ENCODE peak calls at places on chromosome 15, in six cellular contexts. S is right lobe of liver, F is stomach, B is heart left ventricle, G is breast epithelium, H is A549. M is an unnamed sample. For H3K9me3, the result is how much of the 10 kb centered on the place peaks cover.

GRCh38 chr15:81304226-81304625 is 19.7 kb downstream of the STARD5 start:
- DNase-seq in S (no peak), F (no peak), B (no peak), G (no peak), H (no peak), M (peak)

GRCh38 chr15:51198701-51199253 is 104.1 kb upstream of the TNFAIP8L3 start:
- DNase-seq in S (no peak), F (no peak), B (no peak), G (no peak), H (no peak), M (no peak)

GRCh38 chr15:75578948-75579908 is at the start of gene PTPN9:
- DNase-seq in S (peak), F (peak), B (peak), G (peak), H (peak), M (peak)

GRCh38 chr15:39592500-39592899 is 11.6 kb downstream of the THBS1 start:
- DNase-seq in S (no peak), F (no peak), B (no peak), G (no peak), H (no peak), M (no peak)

GRCh38 chr15:68258684-68259083 is 18.9 kb upstream of the FEM1B start:
- DNase-seq in S (no peak), F (no peak), B (no peak), G (no peak), H (no peak), M (no peak)

GRCh38 chr15:100721758-100722550 is 119.6 kb downstream of the ASB7 start:
- DNase-seq in S (no peak), F (peak), B (no peak), G (peak), H (peak), M (peak)

GRCh38 chr15:37452498-37452897 is 352.1 kb upstream of the MEIS2 start:
- DNase-seq in S (no peak), F (no peak), B (no peak), G (no peak), H (no peak), M (no peak)

GRCh38 chr15:39177561-39177960 is 403.3 kb upstream of the THBS1 start:
- DNase-seq in S (no peak), F (no peak), B (no peak), G (no peak), H (no peak), M (no peak)

GRCh38 chr15:101221858-101222257 is 30.0 kb downstream of the CHSY1 start:
- DNase-seq in S (no peak), F (no peak), B (no peak), G (no peak), H (no peak), M (no peak)

GRCh38 chr15:60120100-60120499 is 116.0 kb downstream of the FOXB1 start:
- DNase-seq in S (no peak), F (no peak), B (no peak), G (no peak), H (no peak), M (no peak)

GRCh38 chr15:67820992-67821783 is 4.1 kb upstream of the SKOR1 start:
- DNase-seq in S (peak), F (peak), B (peak), G (no peak), H (no peak), M (no peak)

GRCh38 chr15:47551079-47551478 is 166.2 kb upstream of the SEMA6D start:
- DNase-seq in S (no peak), F (no peak), B (no peak), G (no peak), H (no peak), M (no peak)

GRCh38 chr15:77606142-77607034 is 26.3 kb downstream of the LINGO1 start:
- DNase-seq in S (no peak), F (no peak), B (no peak), G (no peak), H (no peak), M (no peak)

GRCh38 chr15:72809329-72809728 is 25.8 kb upstream of the ADPGK start:
- DNase-seq in S (no peak), F (no peak), B (no peak), G (no peak), H (no peak), M (no peak)

GRCh38 chr15:90160781-90161727 is 40.1 kb upstream of the SEMA4B start:
- DNase-seq in S (peak), F (peak), B (no peak), G (peak), H (no peak), M (no peak)

GRCh38 chr15:65172531-65172930 is 12.6 kb downstream of the CLPX start:
- DNase-seq in S (no peak), F (no peak), B (no peak), G (no peak), H (no peak), M (no peak)

GRCh38 chr15:28944286-28944685 is 58.5 kb downstream of the APBA2 start:
- DNase-seq in S (no peak), F (peak), B (no peak), G (no peak), H (no peak), M (no peak)

GRCh38 chr15:69852482-69853275 is 245.0 kb downstream of the TLE3 start:
- DNase-seq in S (no peak), F (no peak), B (no peak), G (no peak), H (no peak), M (no peak)

GRCh38 chr15:75597667-75598341 is 18.7 kb upstream of the PTPN9 start:
- DNase-seq in S (no peak), F (peak), B (no peak), G (no peak), H (peak), M (no peak)

GRCh38 chr15:81024265-81024875 is 23.6 kb downstream of the TLNRD1 start:
- DNase-seq in S (no peak), F (no peak), B (no peak), G (no peak), H (no peak), M (no peak)

GRCh38 chr15:70783610-70784021 is 20.3 kb upstream of the UACA start:
- DNase-seq in S (no peak), F (peak), B (no peak), G (no peak), H (no peak), M (no peak)

GRCh38 chr15:46091860-46092450 is 457.1 kb downstream of the SQOR start:
- DNase-seq in S (no peak), F (no peak), B (no peak), G (no peak), H (peak), M (no peak)

GRCh38 chr15:69896606-69897005 is 201.1 kb downstream of the TLE3 start:
- DNase-seq in S (no peak), F (no peak), B (no peak), G (no peak), H (no peak), M (no peak)

GRCh38 chr15:67067161-67067853 is 1.9 kb downstream of the SMAD3 start:
- DNase-seq in S (no peak), F (no peak), B (no peak), G (no peak), H (no peak), M (no peak)

GRCh38 chr15:79009388-79009787 is 64.5 kb upstream of the CTSH start:
- DNase-seq in S (no peak), F (no peak), B (peak), G (no peak), H (no peak), M (no peak)

GRCh38 chr15:60128000-60128376 is 123.9 kb downstream of the FOXB1 start:
- DNase-seq in S (no peak), F (no peak), B (no peak), G (no peak), H (no peak), M (no peak)

GRCh38 chr15:51227967-51228783 is 110.2 kb downstream of the CYP19A1 start:
- DNase-seq in S (no peak), F (no peak), B (no peak), G (no peak), H (peak), M (no peak)

GRCh38 chr15:80615783-80616391 is 79.2 kb upstream of the ABHD17C start:
- DNase-seq in S (peak), F (peak), B (peak), G (peak), H (no peak), M (peak)

GRCh38 chr15:70094690-70095311 is 2.9 kb downstream of the TLE3 start:
- DNase-seq in S (no peak), F (no peak), B (no peak), G (no peak), H (no peak), M (no peak)

GRCh38 chr15:74983725-74984231 is 11.6 kb upstream of the SCAMP5 start:
- DNase-seq in S (no peak), F (no peak), B (no peak), G (no peak), H (peak), M (no peak)

GRCh38 chr15:28962851-28963710 is 77.3 kb downstream of the APBA2 start:
- DNase-seq in S (no peak), F (no peak), B (no peak), G (no peak), H (no peak), M (no peak)

GRCh38 chr15:72782993-72783562 is 480 bp downstream of the ADPGK start:
- DNase-seq in S (peak), F (peak), B (no peak), G (peak), H (no peak), M (peak)

GRCh38 chr15:96336643-96337353 is 6.3 kb downstream of the NR2F2 start:
- DNase-seq in S (no peak), F (no peak), B (no peak), G (peak), H (no peak), M (no peak)

GRCh38 chr15:93382196-93382820 is 293.3 kb upstream of the RGMA start:
- DNase-seq in S (no peak), F (peak), B (no peak), G (no peak), H (no peak), M (no peak)

GRCh38 chr15:68640791-68641331 is 62.1 kb downstream of the CORO2B start:
- DNase-seq in S (no peak), F (no peak), B (no peak), G (peak), H (no peak), M (no peak)

GRCh38 chr15:80404719-80405553 is 754 bp downstream of the ARNT2 start:
- DNase-seq in S (no peak), F (no peak), B (no peak), G (no peak), H (peak), M (no peak)

GRCh38 chr15:23797747-23798157 is 110.6 kb upstream of the NDN start:
- DNase-seq in S (no peak), F (no peak), B (no peak), G (no peak), H (no peak), M (no peak)
- H3K9me3 ChIP-seq in S (under half), F (under half), B (under half), G (under half), H (under half), M (under half)

GRCh38 chr15:99704444-99704838 is 28.8 kb downstream of the LYSMD4 start:
- DNase-seq in S (no peak), F (no peak), B (no peak), G (no peak), H (peak), M (peak)
- TF ChIP-seq POLR2A in S (no peak), F (no peak), B (no peak), G (no peak), H (no peak), M (no peak)

GRCh38 chr15:63385911-63386531 is 4.4 kb upstream of the CA12 start:
- DNase-seq in S (no peak), F (no peak), B (no peak), G (no peak), H (no peak), M (no peak)
- H3K9me3 ChIP-seq in S (under half), F (under half), B (under half), G (under half), H (under half), M (under half)

GRCh38 chr15:88620995-88621772 is at the start of gene AEN:
- DNase-seq in S (peak), F (peak), B (peak), G (peak), H (peak), M (peak)
- TF ChIP-seq POLR2A in S (peak), F (no peak), B (no peak), G (no peak), H (peak), M (peak)

GRCh38 chr15:58490405-58491150 is 58.8 kb downstream of the LIPC start:
- DNase-seq in S (no peak), F (no peak), B (no peak), G (no peak), H (no peak), M (no peak)
- H3K9me3 ChIP-seq in S (under half), F (under half), B (under half), G (under half), H (under half), M (under half)

DNA sequence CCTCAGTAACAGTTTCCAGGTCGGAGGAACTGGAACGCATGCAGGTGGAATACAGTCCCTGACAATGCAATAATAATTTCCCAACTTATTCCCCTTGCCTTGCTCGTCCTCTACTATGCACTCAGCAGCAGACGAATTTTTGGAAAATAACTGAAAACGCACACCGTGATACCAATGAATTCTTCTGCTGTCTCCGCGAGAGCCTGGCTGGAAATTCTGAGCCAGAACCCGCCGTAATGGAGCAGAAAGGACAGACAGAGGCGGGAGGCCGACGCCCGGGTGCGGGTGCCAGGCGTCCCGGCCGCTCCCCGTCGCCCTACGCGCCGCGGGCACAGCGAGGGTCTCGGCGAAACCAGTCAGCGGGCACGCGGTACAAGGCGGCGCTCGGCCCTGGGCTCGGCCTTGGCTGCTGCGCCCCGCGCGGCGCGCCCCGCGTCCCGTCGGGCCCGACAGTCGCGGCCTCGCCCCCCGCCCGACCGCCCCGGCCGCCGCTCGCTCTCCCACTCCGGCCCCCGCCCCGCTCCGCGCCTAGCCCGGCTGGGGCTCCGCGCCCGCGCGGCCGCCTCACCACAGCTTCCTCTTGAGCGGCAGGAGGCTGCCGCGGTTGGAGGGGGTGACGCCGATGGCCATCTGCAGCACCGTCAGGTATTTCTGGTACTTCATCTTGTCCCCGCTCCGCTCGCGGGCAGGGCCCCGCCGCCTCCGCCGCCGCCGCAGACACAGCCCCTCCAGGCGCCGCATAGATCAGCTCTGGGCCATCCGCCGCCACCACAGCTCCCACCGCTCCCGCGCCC is 114.5 kb upstream of the GOLGA8J start:
- DNase-seq in S (no peak), F (no peak), B (no peak), G (no peak), H (peak), M (no peak)
- TF ChIP-seq POLR2A in S (no peak), F (no peak), B (no peak), G (no peak), H (no peak), M (no peak)

DNA sequence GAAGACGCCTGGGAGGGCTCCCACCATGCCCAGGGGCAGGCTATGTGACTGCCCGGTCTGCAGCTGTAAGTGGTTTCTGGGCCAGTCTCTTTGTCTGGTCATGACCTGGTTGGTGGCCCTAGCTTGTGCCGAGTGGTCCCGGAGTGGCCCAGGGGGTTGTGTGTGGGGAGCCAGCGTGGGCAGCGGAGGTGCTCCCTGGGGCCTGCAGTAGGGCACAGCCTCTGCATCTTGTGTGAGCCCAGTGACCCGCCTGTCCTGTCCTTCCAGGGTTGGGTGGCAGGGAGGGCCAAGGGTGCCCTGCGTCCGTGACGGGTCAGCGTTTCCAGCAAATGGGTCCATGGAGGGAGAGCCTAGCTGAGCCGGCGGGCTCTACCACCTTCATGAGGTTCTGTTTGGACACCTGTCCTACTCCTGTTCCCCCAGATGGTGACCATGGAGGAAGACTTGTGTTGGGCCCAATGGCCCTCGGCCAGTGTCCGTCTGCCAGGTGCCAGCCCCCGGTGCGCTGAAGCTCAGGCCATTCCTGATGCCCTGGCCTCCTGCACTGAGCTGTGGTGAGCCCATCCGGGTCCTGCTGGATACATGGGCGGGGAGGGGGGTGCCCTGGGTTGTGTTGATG is 215.4 kb downstream of the SNRPN start:
- DNase-seq in S (peak), F (peak), B (peak), G (peak), H (no peak), M (no peak)
- H3K9me3 ChIP-seq in S (under half), F (under half), B (under half), G (half or more), H (under half), M (under half)

GRCh38 chr15:84658080-84658787 is at the start of gene NMB:
- DNase-seq in S (peak), F (peak), B (peak), G (peak), H (peak), M (peak)
- TF ChIP-seq POLR2A in S (no peak), F (no peak), B (no peak), G (no peak), H (peak), M (no peak)

GRCh38 chr15:24076090-24076784 is 389.1 kb upstream of the NDN start:
- DNase-seq in S (no peak), F (no peak), B (no peak), G (no peak), H (no peak), M (no peak)

GRCh38 chr15:24078310-24079029 is 391.4 kb upstream of the NDN start:
- DNase-seq in S (no peak), F (no peak), B (peak), G (no peak), H (no peak), M (no peak)

DNA sequence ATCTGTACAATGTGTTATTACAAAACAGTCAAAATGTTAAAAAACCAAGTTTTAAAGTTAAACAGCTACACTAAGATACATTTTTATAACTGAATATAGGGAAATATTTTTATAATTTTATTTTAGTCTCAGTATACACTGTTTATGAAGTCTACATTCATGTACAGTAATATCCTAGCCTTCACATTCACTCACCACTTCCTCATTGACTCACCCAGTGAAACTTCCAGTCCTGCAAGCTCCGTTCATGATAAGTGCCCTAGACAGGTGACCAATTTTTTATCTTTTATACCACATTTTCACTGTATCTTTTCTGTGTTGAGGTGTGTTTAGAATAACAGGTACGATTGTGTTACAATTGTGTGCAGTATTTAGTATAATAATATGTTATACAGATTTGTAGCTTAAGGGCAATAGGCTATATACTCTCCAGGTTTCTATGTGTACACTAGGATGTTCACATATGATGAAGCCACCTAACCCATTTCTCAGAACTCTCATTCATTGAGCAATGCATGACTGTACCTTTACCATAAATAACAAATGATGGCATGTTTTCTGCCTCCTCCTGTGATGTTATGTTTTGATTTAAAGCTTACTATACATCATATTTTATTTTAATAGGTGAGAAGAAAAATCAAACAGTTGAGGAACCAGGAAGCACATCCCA is 388.4 kb upstream of the NDN start:
- DNase-seq in S (no peak), F (no peak), B (no peak), G (no peak), H (no peak), M (no peak)
- H3K9me3 ChIP-seq in S (under half), F (under half), B (under half), G (under half), H (under half), M (under half)